ENCODE peak calls at places on chromosome 9, in four cellular contexts. One of them, this sample, is unnamed.

GRCh38 chr9:75198436-75198835 is 110.1 kb downstream of the OSTF1 start:
- DNase-seq in left ventricle myocardium inferior: no peak
- DNase-seq in GM06990: no peak
- DNase-seq in AG04450: no peak
- DNase-seq in this sample: no peak

GRCh38 chr9:126303488-126303887 is 23.1 kb upstream of the MVB12B start:
- DNase-seq in left ventricle myocardium inferior: no peak
- DNase-seq in GM06990: no peak
- DNase-seq in AG04450: no peak
- DNase-seq in this sample: no peak

GRCh38 chr9:14462950-14463349 is 149.0 kb upstream of the NFIB start:
- DNase-seq in left ventricle myocardium inferior: no peak
- DNase-seq in GM06990: no peak
- DNase-seq in AG04450: no peak
- DNase-seq in this sample: no peak

GRCh38 chr9:93186151-93186715 is 2.3 kb downstream of the WNK2 start:
- DNase-seq in left ventricle myocardium inferior: no peak
- DNase-seq in GM06990: no peak
- DNase-seq in AG04450: no peak
- DNase-seq in this sample: no peak

GRCh38 chr9:137218754-137219271 is 3.2 kb downstream of the RNF208 start:
- DNase-seq in left ventricle myocardium inferior: no peak
- DNase-seq in GM06990: no peak
- DNase-seq in AG04450: no peak
- DNase-seq in this sample: no peak

GRCh38 chr9:37914154-37914551 is 10.2 kb upstream of the SLC25A51 start:
- DNase-seq in left ventricle myocardium inferior: no peak
- DNase-seq in GM06990: no peak
- DNase-seq in AG04450: no peak
- DNase-seq in this sample: no peak

GRCh38 chr9:136865768-136866103 is 372 bp downstream of the EDF1 start:
- DNase-seq in left ventricle myocardium inferior: no peak
- DNase-seq in GM06990: no peak
- DNase-seq in AG04450: no peak
- DNase-seq in this sample: no peak

GRCh38 chr9:94603259-94603776 is 9.7 kb upstream of the FBP2 start:
- DNase-seq in left ventricle myocardium inferior: peak
- DNase-seq in GM06990: peak
- DNase-seq in AG04450: no peak
- DNase-seq in this sample: peak

GRCh38 chr9:106954562-106954961 is 91.6 kb downstream of the ZNF462 start:
- DNase-seq in left ventricle myocardium inferior: no peak
- DNase-seq in GM06990: no peak
- DNase-seq in AG04450: no peak
- DNase-seq in this sample: no peak

GRCh38 chr9:130265431-130266235 is at the start of gene HMCN2:
- DNase-seq in left ventricle myocardium inferior: peak
- DNase-seq in GM06990: no peak
- DNase-seq in AG04450: no peak
- DNase-seq in this sample: peak

GRCh38 chr9:3888496-3888858 is 362.7 kb upstream of the RFX3 start:
- DNase-seq in left ventricle myocardium inferior: no peak
- DNase-seq in GM06990: no peak
- DNase-seq in AG04450: no peak
- DNase-seq in this sample: no peak

GRCh38 chr9:121601234-121601633 is 50.2 kb upstream of the DAB2IP start:
- DNase-seq in left ventricle myocardium inferior: no peak
- DNase-seq in GM06990: no peak
- DNase-seq in AG04450: no peak
- DNase-seq in this sample: no peak

GRCh38 chr9:132547052-132547431 is 35.4 kb upstream of the BARHL1 start:
- DNase-seq in left ventricle myocardium inferior: no peak
- DNase-seq in GM06990: no peak
- DNase-seq in AG04450: no peak
- DNase-seq in this sample: no peak

GRCh38 chr9:133009906-133010582 is 20.8 kb upstream of the GTF3C5 start:
- DNase-seq in left ventricle myocardium inferior: no peak
- DNase-seq in GM06990: no peak
- DNase-seq in AG04450: no peak
- DNase-seq in this sample: no peak

GRCh38 chr9:38091310-38092199 is 22.5 kb upstream of the SHB start:
- DNase-seq in left ventricle myocardium inferior: no peak
- DNase-seq in GM06990: peak
- DNase-seq in AG04450: no peak
- DNase-seq in this sample: peak

GRCh38 chr9:121233906-121234901 is 32.5 kb upstream of the RAB14 start:
- DNase-seq in left ventricle myocardium inferior: no peak
- DNase-seq in GM06990: no peak
- DNase-seq in AG04450: no peak
- DNase-seq in this sample: no peak

GRCh38 chr9:92728831-92729734 is 35.5 kb downstream of the BICD2 start:
- DNase-seq in left ventricle myocardium inferior: no peak
- DNase-seq in GM06990: peak
- DNase-seq in AG04450: no peak
- DNase-seq in this sample: peak

GRCh38 chr9:71683598-71684235 is 84.6 kb downstream of the CEMIP2 start:
- DNase-seq in left ventricle myocardium inferior: no peak
- DNase-seq in GM06990: no peak
- DNase-seq in AG04450: no peak
- DNase-seq in this sample: no peak

GRCh38 chr9:10008101-10008799 is 604.6 kb downstream of the PTPRD start:
- DNase-seq in left ventricle myocardium inferior: no peak
- DNase-seq in GM06990: no peak
- DNase-seq in AG04450: no peak
- DNase-seq in this sample: no peak

GRCh38 chr9:123614503-123615258 is 258.7 kb downstream of the CRB2 start:
- DNase-seq in left ventricle myocardium inferior: no peak
- DNase-seq in GM06990: no peak
- DNase-seq in AG04450: no peak
- DNase-seq in this sample: no peak

GRCh38 chr9:133682961-133683493 is 46.9 kb downstream of the DBH start:
- DNase-seq in left ventricle myocardium inferior: peak
- DNase-seq in GM06990: no peak
- DNase-seq in AG04450: no peak
- DNase-seq in this sample: no peak

GRCh38 chr9:127921592-127922120 is 4.8 kb upstream of the ST6GALNAC4 start:
- DNase-seq in left ventricle myocardium inferior: peak
- DNase-seq in GM06990: peak
- DNase-seq in AG04450: no peak
- DNase-seq in this sample: peak

GRCh38 chr9:87505869-87506678 is 8.4 kb downstream of the DAPK1 start:
- DNase-seq in left ventricle myocardium inferior: no peak
- DNase-seq in GM06990: no peak
- DNase-seq in AG04450: no peak
- DNase-seq in this sample: no peak

GRCh38 chr9:18791074-18791473 is 241.9 kb downstream of the SAXO1 start:
- DNase-seq in left ventricle myocardium inferior: no peak
- DNase-seq in GM06990: no peak
- DNase-seq in AG04450: no peak
- DNase-seq in this sample: no peak

GRCh38 chr9:113572076-113572861 is 108.7 kb downstream of the RGS3 start:
- DNase-seq in left ventricle myocardium inferior: peak
- DNase-seq in GM06990: no peak
- DNase-seq in AG04450: no peak
- DNase-seq in this sample: no peak

GRCh38 chr9:94656190-94656589 is 16.9 kb upstream of the FBP1 start:
- DNase-seq in left ventricle myocardium inferior: no peak
- DNase-seq in GM06990: peak
- DNase-seq in AG04450: no peak
- DNase-seq in this sample: peak

GRCh38 chr9:88106492-88106891 is 31.8 kb downstream of the SPATA31C2 start:
- DNase-seq in left ventricle myocardium inferior: no peak
- DNase-seq in GM06990: no peak
- DNase-seq in AG04450: no peak
- DNase-seq in this sample: no peak

GRCh38 chr9:37117956-37118355 is 2.4 kb upstream of the ZCCHC7 start:
- DNase-seq in left ventricle myocardium inferior: no peak
- DNase-seq in GM06990: no peak
- DNase-seq in AG04450: no peak
- DNase-seq in this sample: no peak

GRCh38 chr9:97237311-97237786 is 70.1 kb upstream of the CCDC180 start:
- DNase-seq in left ventricle myocardium inferior: no peak
- DNase-seq in GM06990: no peak
- DNase-seq in AG04450: no peak
- DNase-seq in this sample: no peak

GRCh38 chr9:126407125-126407870 is 80.7 kb downstream of the MVB12B start:
- DNase-seq in left ventricle myocardium inferior: no peak
- DNase-seq in GM06990: no peak
- DNase-seq in AG04450: no peak
- DNase-seq in this sample: no peak

GRCh38 chr9:12185856-12186255 is 507.3 kb upstream of the TYRP1 start:
- DNase-seq in left ventricle myocardium inferior: no peak
- DNase-seq in GM06990: no peak
- DNase-seq in AG04450: no peak
- DNase-seq in this sample: no peak

GRCh38 chr9:13974891-13975290 is 339.1 kb downstream of the NFIB start:
- DNase-seq in left ventricle myocardium inferior: no peak
- DNase-seq in GM06990: no peak
- DNase-seq in AG04450: no peak
- DNase-seq in this sample: no peak

GRCh38 chr9:131697908-131698714 is 41.8 kb downstream of the RAPGEF1 start:
- DNase-seq in left ventricle myocardium inferior: no peak
- DNase-seq in GM06990: no peak
- DNase-seq in AG04450: no peak
- DNase-seq in this sample: no peak

GRCh38 chr9:127783111-127783621 is 2.7 kb upstream of the CDK9 start:
- DNase-seq in left ventricle myocardium inferior: peak
- DNase-seq in GM06990: peak
- DNase-seq in AG04450: no peak
- DNase-seq in this sample: no peak

GRCh38 chr9:135615666-135616620 is 23.4 kb downstream of the GLT6D1 start:
- DNase-seq in left ventricle myocardium inferior: no peak
- DNase-seq in GM06990: no peak
- DNase-seq in AG04450: no peak
- DNase-seq in this sample: no peak
- TF ChIP-seq CTCF in left ventricle myocardium inferior: no peak
- TF ChIP-seq CTCF in GM06990: peak
- TF ChIP-seq CTCF in AG04450: no peak
- TF ChIP-seq CTCF in this sample: no peak

GRCh38 chr9:1429328-1429727 is 379.2 kb downstream of the DMRT2 start:
- DNase-seq in left ventricle myocardium inferior: peak
- DNase-seq in GM06990: no peak
- DNase-seq in AG04450: no peak
- DNase-seq in this sample: no peak
- TF ChIP-seq CTCF in left ventricle myocardium inferior: peak
- TF ChIP-seq CTCF in GM06990: peak
- TF ChIP-seq CTCF in AG04450: no peak
- TF ChIP-seq CTCF in this sample: peak

GRCh38 chr9:134781895-134782294 is 98.7 kb upstream of the FCN2 start:
- DNase-seq in left ventricle myocardium inferior: no peak
- DNase-seq in GM06990: no peak
- DNase-seq in AG04450: no peak
- DNase-seq in this sample: peak
- TF ChIP-seq CTCF in left ventricle myocardium inferior: peak
- TF ChIP-seq CTCF in GM06990: peak
- TF ChIP-seq CTCF in AG04450: peak
- TF ChIP-seq CTCF in this sample: no peak

DNA sequence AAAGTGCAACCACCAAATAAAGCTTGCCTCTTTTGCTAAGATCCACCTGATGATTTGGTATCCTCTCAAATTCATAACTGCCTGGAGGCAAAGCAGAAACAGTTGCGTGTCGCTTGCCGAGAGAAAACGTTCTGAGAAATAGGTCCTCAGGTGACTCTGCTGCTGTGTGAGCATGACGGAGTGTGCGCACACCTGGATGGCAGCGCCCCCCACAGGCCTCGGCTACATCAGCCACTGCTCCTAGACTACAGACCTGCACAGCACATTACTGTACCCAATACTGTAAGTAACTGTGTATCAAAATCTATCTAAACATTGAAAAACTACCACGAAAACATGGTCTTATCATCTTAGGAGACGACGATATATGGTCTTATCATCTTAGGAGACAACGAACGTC is 87.4 kb downstream of the CAMSAP1 start:
- DNase-seq in left ventricle myocardium inferior: no peak
- DNase-seq in GM06990: no peak
- DNase-seq in AG04450: no peak
- DNase-seq in this sample: no peak
- TF ChIP-seq CTCF in left ventricle myocardium inferior: no peak
- TF ChIP-seq CTCF in GM06990: no peak
- TF ChIP-seq CTCF in AG04450: no peak
- TF ChIP-seq CTCF in this sample: no peak